ENCODE peak calls at places on chromosome X, in six cellular contexts. J, E, K, S, V and O are unnamed samples.

GRCh38 chrX:40173662-40174593 is 76.2 kb upstream of the BCOR start:
- DNase-seq in E (peak), V (peak), S (no peak), K (peak), J (no peak), O (no peak)

GRCh38 chrX:77564824-77565223 is 117.6 kb downstream of the FGF16 start:
- DNase-seq in V (peak), J (no peak), E (no peak), S (no peak), K (no peak), O (peak)

GRCh38 chrX:15336023-15336413 is 695 bp upstream of the PIGA start:
- DNase-seq in K (peak), V (peak), S (peak), J (no peak), E (no peak), O (peak)

GRCh38 chrX:37331546-37331945 is 17.6 kb upstream of the PRRG1 start:
- DNase-seq in J (no peak), S (no peak), E (no peak), V (no peak), K (no peak), O (no peak)

GRCh38 chrX:45068555-45068954 is 132.1 kb downstream of the DIPK2B start:
- DNase-seq in K (peak), S (no peak), V (peak), E (no peak), J (no peak), O (no peak)

GRCh38 chrX:149365552-149365951 is 139.6 kb downstream of the IDS start:
- DNase-seq in S (no peak), E (no peak), K (no peak), J (no peak), V (no peak), O (no peak)

GRCh38 chrX:46683023-46683422 is 75.9 kb downstream of the SLC9A7 start:
- DNase-seq in S (peak), V (peak), E (no peak), J (no peak), K (no peak), O (no peak)

GRCh38 chrX:41148553-41148952 is 63.3 kb downstream of the USP9X start:
- DNase-seq in K (no peak), J (no peak), S (peak), V (peak), E (no peak), O (peak)

GRCh38 chrX:130330706-130331105 is 9.0 kb upstream of the SLC25A14 start:
- DNase-seq in J (no peak), E (peak), V (peak), K (peak), S (peak), O (peak)

GRCh38 chrX:154304901-154305300 is 9.3 kb downstream of the TKTL1 start:
- DNase-seq in E (no peak), S (no peak), V (no peak), J (no peak), K (no peak), O (no peak)

GRCh38 chrX:148567229-148567628 is 66.8 kb downstream of the AFF2 start:
- DNase-seq in E (no peak), S (peak), K (no peak), J (no peak), V (peak), O (no peak)

GRCh38 chrX:76279007-76279406 is 106.1 kb downstream of the PBDC1 start:
- DNase-seq in S (peak), J (no peak), V (peak), K (peak), E (no peak), O (peak)

GRCh38 chrX:101265869-101266428 is 25.2 kb downstream of the TAF7L start:
- DNase-seq in E (no peak), J (no peak), V (peak), K (no peak), S (peak), O (peak)

GRCh38 chrX:115367455-115367854 is 77.9 kb downstream of the LUZP4 start:
- DNase-seq in V (peak), K (no peak), E (no peak), S (peak), J (no peak), O (peak)

GRCh38 chrX:101357166-101357795 is 8.7 kb upstream of the TIMM8A start:
- DNase-seq in E (no peak), S (peak), K (peak), V (peak), J (no peak), O (no peak)

GRCh38 chrX:10021461-10022272 is 54.5 kb downstream of the CLDN34 start:
- DNase-seq in S (no peak), J (no peak), K (no peak), V (peak), E (no peak), O (peak)

GRCh38 chrX:103155201-103155600 is 59.7 kb upstream of the BEX4 start:
- DNase-seq in K (no peak), S (peak), E (no peak), J (no peak), V (peak), O (peak)

GRCh38 chrX:39753296-39753996 is 344.3 kb downstream of the BCOR start:
- DNase-seq in E (no peak), V (peak), S (no peak), J (no peak), K (no peak), O (peak)

GRCh38 chrX:129572422-129572821 is 32.4 kb downstream of the OCRL start:
- DNase-seq in K (no peak), E (no peak), V (no peak), S (peak), J (no peak), O (no peak)

GRCh38 chrX:2697741-2698294 is 6.7 kb downstream of the CD99 start:
- DNase-seq in J (no peak), E (no peak), S (no peak), K (no peak), V (peak), O (no peak)

GRCh38 chrX:148542481-148543255 is 42.3 kb downstream of the AFF2 start:
- DNase-seq in E (no peak), J (no peak), V (no peak), K (no peak), S (no peak), O (no peak)

GRCh38 chrX:110847334-110847733 is 51.7 kb upstream of the CHRDL1 start:
- DNase-seq in V (peak), E (no peak), K (peak), J (no peak), S (peak), O (peak)

GRCh38 chrX:71111141-71111843 is at the start of gene IL2RG:
- DNase-seq in E (no peak), S (no peak), K (peak), J (no peak), V (no peak), O (peak)

GRCh38 chrX:79462458-79462857 is 95.3 kb upstream of the ITM2A start:
- DNase-seq in E (no peak), K (no peak), V (no peak), J (no peak), S (no peak), O (no peak)

GRCh38 chrX:110418220-110418856 is 59.7 kb downstream of the RTL9 start:
- DNase-seq in E (no peak), V (peak), K (peak), S (peak), J (no peak), O (peak)

GRCh38 chrX:142593470-142593869 is 388.4 kb upstream of the MAGEC2 start:
- DNase-seq in K (no peak), E (no peak), V (no peak), S (no peak), J (no peak), O (no peak)

GRCh38 chrX:13816899-13817298 is at the start of gene GPM6B:
- DNase-seq in J (no peak), V (no peak), E (no peak), K (no peak), S (no peak), O (no peak)

GRCh38 chrX:144896323-144896722 is 351.0 kb upstream of the SPANXN1 start:
- DNase-seq in K (peak), E (no peak), V (peak), J (no peak), S (no peak), O (peak)

GRCh38 chrX:36957425-36958328 is 50.5 kb upstream of the FAM47C start:
- DNase-seq in K (no peak), S (no peak), E (no peak), J (no peak), V (no peak), O (no peak)

GRCh38 chrX:38368774-38369173 is 16.4 kb downstream of the OTC start:
- DNase-seq in S (no peak), K (no peak), V (no peak), J (no peak), E (no peak), O (no peak)

GRCh38 chrX:17164936-17165335 is 210.1 kb upstream of the NHS start:
- DNase-seq in V (no peak), E (no peak), S (no peak), J (no peak), K (no peak), O (no peak)

GRCh38 chrX:152638443-152638904 is 779 bp downstream of the GABRQ start:
- DNase-seq in J (no peak), S (no peak), K (no peak), E (no peak), V (no peak), O (no peak)

GRCh38 chrX:152637649-152638442 is at the start of gene GABRQ:
- DNase-seq in E (peak), V (peak), K (peak), S (peak), J (no peak), O (peak)

GRCh38 chrX:152641256-152641875 is 3.7 kb downstream of the GABRQ start:
- DNase-seq in K (no peak), S (no peak), J (no peak), V (no peak), E (no peak), O (no peak)

GRCh38 chrX:152640039-152640818 is 2.5 kb downstream of the GABRQ start:
- DNase-seq in V (no peak), K (no peak), J (no peak), E (no peak), S (peak), O (peak)

GRCh38 chrX:152639426-152639825 is 1.7 kb downstream of the GABRQ start:
- DNase-seq in K (no peak), E (no peak), V (no peak), J (no peak), S (no peak), O (no peak)
- H3K4me3 ChIP-seq in K (no peak), E (no peak), V (no peak), J (no peak), S (no peak), O (no peak)

DNA sequence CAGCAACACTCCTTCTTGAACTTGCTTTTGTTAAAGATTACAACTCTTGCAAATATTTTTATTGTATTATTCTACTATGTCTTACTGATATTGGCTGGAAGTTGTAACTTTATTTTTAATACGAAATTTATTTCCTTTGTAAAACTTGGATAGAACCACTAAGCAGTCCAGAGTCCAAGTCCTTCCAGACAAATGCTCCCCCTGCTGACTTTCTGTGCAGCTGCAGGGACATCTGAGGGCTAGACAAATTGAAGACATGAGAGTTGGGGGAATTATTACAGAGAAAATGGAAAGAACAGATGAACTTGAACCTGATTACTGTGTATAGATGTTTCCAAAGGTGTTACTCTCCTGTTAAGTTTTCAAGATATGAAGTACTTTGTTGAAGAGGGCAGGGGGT is 238.8 kb downstream of the GRIA3 start:
- DNase-seq in V (peak), S (peak), E (no peak), K (peak), J (no peak), O (peak)
- TF ChIP-seq CTCF in V (peak), S (peak), E (peak), K (peak), J (peak), O (peak)

GRCh38 chrX:489805-490204 is 103.1 kb upstream of the PPP2R3B start:
- DNase-seq in E (no peak), J (no peak), V (no peak), K (no peak), S (no peak), O (no peak)
- H3K4me3 ChIP-seq in E (no peak), J (no peak), V (no peak), K (no peak), S (no peak), O (no peak)

GRCh38 chrX:28802625-28803024 is 215.4 kb downstream of the IL1RAPL1 start:
- DNase-seq in V (peak), S (no peak), E (no peak), K (no peak), J (no peak), O (no peak)
- TF ChIP-seq CTCF in V (peak), S (no peak), E (no peak), K (no peak), J (no peak), O (no peak)

DNA sequence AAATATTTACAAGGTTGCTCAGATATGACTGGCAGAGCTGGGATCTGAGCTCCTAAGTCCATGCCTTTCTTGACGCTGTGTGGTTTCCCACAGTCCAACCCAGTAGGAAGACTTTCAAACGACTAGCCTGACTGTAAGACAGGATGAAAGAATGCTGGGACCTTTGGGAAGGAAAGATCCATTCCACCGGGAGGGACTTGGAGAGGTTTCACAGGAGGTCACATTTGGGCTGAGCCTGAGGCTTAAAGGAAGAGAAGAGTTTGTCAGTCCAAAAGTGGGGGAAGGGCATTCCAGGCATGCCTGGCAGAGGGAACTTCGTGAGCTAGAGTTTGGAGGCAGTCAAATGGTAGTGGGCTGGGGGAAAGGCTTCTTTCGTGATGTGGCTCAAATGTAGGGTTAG is 1.5 kb downstream of the STARD8 start:
- DNase-seq in J (no peak), V (no peak), E (no peak), S (peak), K (no peak), O (no peak)
- H3K4me3 ChIP-seq in J (no peak), V (no peak), E (no peak), S (no peak), K (no peak), O (no peak)

GRCh38 chrX:138020941-138021340 is 455.0 kb downstream of the ZIC3 start:
- DNase-seq in E (no peak), K (peak), V (no peak), J (no peak), S (no peak), O (no peak)

GRCh38 chrX:138031715-138032114 is 465.8 kb downstream of the ZIC3 start:
- DNase-seq in V (no peak), S (no peak), E (no peak), K (no peak), J (no peak), O (peak)

DNA sequence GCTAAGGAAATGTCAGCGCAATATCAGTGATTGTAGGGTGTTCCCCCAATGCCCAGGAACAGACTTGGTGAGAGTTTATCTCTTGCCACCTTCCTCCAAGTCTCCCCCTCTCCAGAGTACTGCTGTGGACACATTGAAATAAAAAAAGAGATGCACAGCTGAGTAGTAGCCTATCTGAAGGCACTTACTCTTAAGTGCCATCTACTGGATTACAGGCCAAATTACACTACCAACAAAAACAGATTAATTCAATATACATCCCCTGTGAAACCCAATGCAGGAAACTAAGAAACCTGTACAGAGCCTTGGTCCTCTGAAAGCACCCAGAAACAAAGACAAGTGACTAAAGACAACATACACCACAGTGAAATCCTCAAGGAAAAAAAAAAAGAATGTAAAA is 460.3 kb downstream of the ZIC3 start:
- DNase-seq in J (no peak), S (no peak), K (peak), E (no peak), V (peak), O (no peak)
- TF ChIP-seq CTCF in J (peak), S (peak), K (peak), E (peak), V (peak), O (peak)